ENCODE peak calls at places on chromosome 22, in six cellular contexts. K is CD4-positive, alpha-beta memory T cell; H is neural progenitor cell; D is spleen; M is A673; Z is naive thymus-derived CD4-positive, alpha-beta T cell. L is an unnamed sample. For H3K9me3, the result is how much of the 10 kb centered on the place peaks cover.

GRCh38 chr22:41366323-41367014 is 15.3 kb upstream of the TEF start:
- DNase-seq in D (no peak), H (no peak), K (no peak), Z (no peak), M (no peak), L (no peak)

GRCh38 chr22:29203883-29204282 is 1.8 kb upstream of the EMID1 start:
- DNase-seq in M (peak), D (peak), K (no peak), H (peak), Z (no peak), L (no peak)

GRCh38 chr22:29308148-29308790 is 1.8 kb downstream of the GAS2L1 start:
- DNase-seq in K (no peak), H (no peak), D (no peak), Z (no peak), M (no peak), L (no peak)

GRCh38 chr22:41009222-41009948 is 58.2 kb downstream of the RBX1 start:
- DNase-seq in D (no peak), K (no peak), M (no peak), Z (no peak), H (no peak), L (no peak)

GRCh38 chr22:30636226-30637077 is 871 bp downstream of the SLC35E4 start:
- DNase-seq in M (no peak), K (no peak), H (peak), D (peak), Z (peak), L (peak)

GRCh38 chr22:44990328-44990727 is 19.5 kb downstream of the PHF21B start:
- DNase-seq in H (no peak), M (no peak), Z (no peak), D (no peak), K (no peak), L (no peak)

GRCh38 chr22:38176170-38176741 is 5.4 kb downstream of the PLA2G6 start:
- DNase-seq in H (no peak), M (no peak), K (peak), Z (peak), D (peak), L (no peak)

GRCh38 chr22:27041745-27042144 is 384.4 kb downstream of the MIAT start:
- DNase-seq in D (no peak), Z (no peak), K (no peak), M (no peak), H (no peak), L (no peak)

GRCh38 chr22:21972293-21972779 is 10.3 kb downstream of the TOP3B start:
- DNase-seq in D (no peak), H (peak), Z (peak), M (peak), K (peak), L (peak)

GRCh38 chr22:20994902-20995241 is 7.0 kb downstream of the THAP7 start:
- DNase-seq in M (no peak), Z (no peak), D (no peak), H (no peak), K (no peak), L (no peak)

GRCh38 chr22:44461083-44461375 is 37.0 kb downstream of the RTL6 start:
- DNase-seq in K (no peak), Z (no peak), H (no peak), M (no peak), D (peak), L (no peak)

GRCh38 chr22:43521716-43522115 is 109.9 kb downstream of the MPPED1 start:
- DNase-seq in H (no peak), K (no peak), Z (no peak), D (peak), M (no peak), L (no peak)

GRCh38 chr22:29704528-29705285 is 15.1 kb upstream of the CABP7 start:
- DNase-seq in M (no peak), D (no peak), K (no peak), Z (no peak), H (no peak), L (no peak)

GRCh38 chr22:39617342-39617741 is 46.8 kb downstream of the CACNA1I start:
- DNase-seq in D (no peak), M (no peak), H (no peak), Z (no peak), K (no peak), L (no peak)

GRCh38 chr22:39215430-39216142 is 29.2 kb downstream of the PDGFB start:
- DNase-seq in K (peak), Z (no peak), M (no peak), D (peak), H (peak), L (peak)

GRCh38 chr22:45429921-45430775 is 16.7 kb downstream of the RIBC2 start:
- DNase-seq in M (no peak), D (peak), Z (no peak), K (no peak), H (no peak), L (peak)

GRCh38 chr22:37279469-37279868 is 2.8 kb upstream of the CYTH4 start:
- DNase-seq in M (no peak), H (peak), Z (no peak), K (no peak), D (peak), L (no peak)

GRCh38 chr22:47355388-47355725 is 592.9 kb downstream of the TBC1D22A start:
- DNase-seq in D (no peak), M (no peak), H (no peak), Z (no peak), K (no peak), L (peak)
- H3K9me3 ChIP-seq in D (under half), M (under half), H (under half), Z (under half), K (under half), L (half or more)

DNA sequence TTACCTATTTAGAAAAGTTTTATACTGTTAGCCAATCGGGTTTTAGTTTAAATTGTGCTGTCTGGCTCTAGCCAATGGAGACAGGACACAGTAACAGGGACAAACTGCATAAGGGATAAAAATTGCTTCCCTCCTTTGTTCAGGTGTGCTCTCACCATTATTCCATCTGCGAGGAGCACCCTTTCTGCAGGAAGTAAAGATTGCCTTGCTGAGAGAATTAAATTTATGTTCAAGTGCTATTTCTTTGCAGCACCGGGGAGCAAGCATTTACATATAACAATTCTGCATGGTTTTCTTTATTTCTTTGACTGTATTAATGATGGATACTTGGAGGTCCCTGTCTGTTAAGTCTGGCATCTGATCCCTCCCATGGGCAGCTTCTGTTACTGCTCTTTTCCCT is 80.5 kb downstream of the BRD1 start:
- DNase-seq in H (no peak), M (no peak), D (no peak), Z (no peak), K (no peak), L (no peak)
- H3K9me3 ChIP-seq in H (under half), M (under half), D (half or more), Z (under half), K (under half), L (under half)

GRCh38 chr22:47299879-47300697 is 537.6 kb downstream of the TBC1D22A start:
- DNase-seq in Z (no peak), H (no peak), K (no peak), D (no peak), M (no peak), L (no peak)

GRCh38 chr22:47299211-47299878 is 536.9 kb downstream of the TBC1D22A start:
- DNase-seq in Z (no peak), D (no peak), H (no peak), M (no peak), K (no peak), L (no peak)

GRCh38 chr22:47297261-47298016 is 535.0 kb downstream of the TBC1D22A start:
- DNase-seq in D (no peak), K (no peak), H (no peak), Z (no peak), M (no peak), L (no peak)

GRCh38 chr22:47296405-47297260 is 534.2 kb downstream of the TBC1D22A start:
- DNase-seq in K (no peak), H (no peak), Z (no peak), M (no peak), D (no peak), L (no peak)

GRCh38 chr22:47298017-47298820 is 535.8 kb downstream of the TBC1D22A start:
- DNase-seq in K (no peak), Z (no peak), D (no peak), H (no peak), M (no peak), L (no peak)
- H3K9me3 ChIP-seq in K (under half), Z (under half), D (under half), H (under half), M (under half), L (under half)

DNA sequence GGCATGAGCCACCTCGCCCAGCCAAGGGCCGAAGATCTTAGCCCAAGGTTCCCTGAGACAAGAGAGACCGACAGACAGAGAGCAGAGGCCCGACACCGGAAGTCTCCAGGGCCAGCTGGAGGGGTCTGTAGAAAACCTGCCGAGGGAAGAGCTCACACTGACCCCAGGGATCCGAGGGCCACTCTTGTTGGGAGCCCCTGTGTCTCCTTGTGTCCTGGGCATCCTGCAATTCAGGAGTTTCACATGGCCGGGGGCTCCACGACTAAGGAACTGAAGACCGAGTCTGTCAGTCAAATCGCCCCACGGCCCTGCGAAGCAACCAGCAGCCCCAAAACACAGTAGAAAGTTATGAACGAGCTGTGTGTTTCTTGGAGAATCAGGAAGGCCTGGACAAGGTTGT is 1482.0 kb downstream of the BRD1 start:
- DNase-seq in Z (no peak), D (no peak), M (no peak), K (no peak), H (no peak), L (peak)
- H3K9me3 ChIP-seq in Z (under half), D (under half), M (under half), K (under half), H (under half), L (under half)

GRCh38 chr22:23903328-23903971 is 9.3 kb downstream of the MIF start:
- DNase-seq in Z (no peak), K (no peak), M (no peak), H (no peak), D (no peak), L (no peak)

GRCh38 chr22:23901600-23901999 is 7.4 kb downstream of the MIF start:
- DNase-seq in K (no peak), D (no peak), Z (no peak), H (no peak), M (no peak), L (no peak)

GRCh38 chr22:23906641-23907040 is 12.5 kb downstream of the MIF start:
- DNase-seq in D (no peak), H (no peak), K (no peak), M (no peak), Z (no peak), L (no peak)

GRCh38 chr22:23908561-23909205 is 14.5 kb downstream of the MIF start:
- DNase-seq in D (no peak), Z (no peak), M (no peak), H (no peak), K (no peak), L (no peak)

DNA sequence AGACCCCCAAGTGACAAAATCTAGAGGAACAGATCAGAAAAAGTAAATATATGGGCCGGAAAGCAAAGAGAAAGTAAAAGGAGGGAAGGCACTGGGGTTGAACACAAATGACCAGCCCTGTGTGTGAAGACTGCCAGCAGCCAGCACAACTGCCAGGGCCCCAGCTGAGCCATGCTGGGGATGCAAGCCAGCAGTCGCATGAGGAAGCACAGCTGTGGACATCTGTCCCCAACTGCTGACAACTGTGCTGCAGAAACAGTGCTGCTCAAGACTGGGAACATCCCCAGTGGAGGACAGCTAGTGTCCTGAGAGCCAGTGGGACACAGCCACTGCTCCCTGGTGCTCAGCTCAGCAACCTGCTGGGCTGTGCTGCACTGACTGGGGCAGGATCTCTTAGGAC is 10.7 kb downstream of the MIF start:
- DNase-seq in K (no peak), Z (no peak), D (no peak), M (no peak), H (no peak), L (no peak)
- H3K9me3 ChIP-seq in K (under half), Z (under half), D (under half), M (under half), H (under half), L (under half)

GRCh38 chr22:48504519-48505140 is 1323.0 kb downstream of the BRD1 start:
- DNase-seq in Z (no peak), D (peak), M (no peak), K (no peak), H (no peak), L (no peak)
- H3K9me3 ChIP-seq in Z (under half), D (under half), M (under half), K (under half), H (under half), L (under half)

DNA sequence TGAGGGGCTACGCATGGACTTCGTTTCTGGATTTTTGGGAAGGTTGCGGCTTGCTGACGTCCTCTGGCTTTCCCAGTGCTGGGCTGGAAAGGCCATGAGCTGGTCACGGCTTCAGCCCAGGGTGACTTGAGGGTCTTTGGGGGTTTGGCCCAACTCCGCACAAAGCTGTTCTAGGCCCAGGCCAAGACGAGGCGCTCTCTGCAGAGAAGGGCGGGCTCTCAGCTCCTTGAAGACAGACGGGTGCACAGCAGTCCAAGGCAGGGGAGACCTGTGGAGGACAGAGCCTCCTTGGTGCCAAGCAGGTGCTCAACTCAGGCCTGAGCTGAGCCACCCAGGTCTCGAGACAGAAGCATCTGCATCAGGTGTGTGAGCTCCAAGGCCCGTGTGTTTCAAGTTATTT is 1003.7 kb downstream of the BRD1 start:
- DNase-seq in H (no peak), Z (no peak), K (no peak), D (peak), M (no peak), L (no peak)
- H3K9me3 ChIP-seq in H (under half), Z (under half), K (under half), D (under half), M (under half), L (under half)